ENCODE peak calls at places on chromosomes 12 and 14, in seven cellular contexts. L, Q, E, P, J, Y and U are unnamed samples.

GRCh38 chr12:52052471-52053186 is 1.4 kb downstream of the NR4A1 start:
- DNase-seq in L (no peak), Q (peak; percentile 30), E (peak; percentile 35), P (peak; percentile 76), J (peak; percentile 58), Y (no peak), U (no peak)

GRCh38 chr12:129080821-129081220 is 227.5 kb downstream of the GLT1D1 start:
- DNase-seq in L (no peak), Q (no peak), E (no peak), P (no peak), J (no peak), Y (no peak), U (no peak)

GRCh38 chr14:68039593-68039992 is 220.0 kb downstream of the RAD51B start:
- DNase-seq in L (no peak), Q (no peak), E (no peak), P (no peak), J (no peak), Y (no peak), U (no peak)

GRCh38 chr12:13442457-13442856 is 245.9 kb downstream of the EMP1 start:
- DNase-seq in L (no peak), Q (no peak), E (no peak), P (no peak), J (no peak), Y (no peak), U (no peak)

GRCh38 chr14:104868060-104868740 is 3.1 kb downstream of the CEP170B start:
- DNase-seq in L (no peak), Q (no peak), E (peak; percentile 13), P (no peak), J (peak; percentile 65), Y (no peak), U (no peak)

GRCh38 chr12:19030180-19030579 is 99.4 kb upstream of the PLEKHA5 start:
- DNase-seq in L (no peak), Q (no peak), E (no peak), P (no peak), J (no peak), Y (no peak), U (no peak)

GRCh38 chr12:5172886-5173285 is 129.2 kb downstream of the KCNA5 start:
- DNase-seq in L (no peak), Q (no peak), E (no peak), P (no peak), J (no peak), Y (no peak), U (no peak)

GRCh38 chr12:2688381-2688881 is 106.3 kb upstream of the FKBP4 start:
- DNase-seq in L (no peak), Q (no peak), E (no peak), P (no peak), J (no peak), Y (no peak), U (peak; percentile 59)

GRCh38 chr14:32469388-32470160 is 140.5 kb downstream of the AKAP6 start:
- DNase-seq in L (no peak), Q (peak; percentile 60), E (no peak), P (no peak), J (no peak), Y (no peak), U (no peak)

GRCh38 chr14:36713960-36714703 is 52.5 kb downstream of the PAX9 start:
- DNase-seq in L (no peak), Q (no peak), E (no peak), P (no peak), J (no peak), Y (no peak), U (no peak)

GRCh38 chr12:116662612-116663144 is 75.2 kb downstream of the SPRING1 start:
- DNase-seq in L (no peak), Q (peak; percentile 24), E (no peak), P (peak; percentile 55), J (no peak), Y (no peak), U (no peak)

GRCh38 chr12:64088431-64089349 is 133.4 kb downstream of the KICS2 start:
- DNase-seq in L (no peak), Q (peak; percentile 75), E (peak; percentile 49), P (peak; percentile 76), J (no peak), Y (peak; percentile 48), U (peak; percentile 74)

GRCh38 chr14:68263563-68264350 is 444.2 kb downstream of the RAD51B start:
- DNase-seq in L (no peak), Q (no peak), E (no peak), P (no peak), J (no peak), Y (no peak), U (no peak)

GRCh38 chr12:30417697-30418231 is 277.9 kb downstream of the IPO8 start:
- DNase-seq in L (no peak), Q (no peak), E (no peak), P (no peak), J (no peak), Y (peak; percentile 13), U (no peak)

GRCh38 chr12:114013601-114014345 is 47.6 kb upstream of the RBM19 start:
- DNase-seq in L (no peak), Q (peak; percentile 86), E (no peak), P (no peak), J (no peak), Y (no peak), U (no peak)

GRCh38 chr12:51246254-51246853 is 7.7 kb downstream of the DAZAP2 start:
- DNase-seq in L (no peak), Q (no peak), E (no peak), P (no peak), J (no peak), Y (no peak), U (no peak)

GRCh38 chr12:28550757-28551381 is 360.6 kb downstream of the CCDC91 start:
- DNase-seq in L (no peak), Q (no peak), E (no peak), P (no peak), J (no peak), Y (no peak), U (no peak)

GRCh38 chr12:66132408-66132807 is 1.9 kb upstream of the LLPH start:
- DNase-seq in L (no peak), Q (peak; percentile 53), E (no peak), P (no peak), J (no peak), Y (no peak), U (no peak)

GRCh38 chr12:69884386-69884785 is 59.4 kb downstream of the MYRFL start:
- DNase-seq in L (no peak), Q (no peak), E (no peak), P (no peak), J (no peak), Y (no peak), U (no peak)

GRCh38 chr12:61272441-61272840 is 987.8 kb upstream of the USP15 start:
- DNase-seq in L (no peak), Q (no peak), E (no peak), P (no peak), J (no peak), Y (no peak), U (no peak)

GRCh38 chr14:94062344-94062904 is 18.6 kb downstream of the DDX24 start:
- DNase-seq in L (no peak), Q (no peak), E (no peak), P (no peak), J (no peak), Y (no peak), U (no peak)

GRCh38 chr12:59452259-59452658 is 143.6 kb upstream of the SLC16A7 start:
- DNase-seq in L (no peak), Q (no peak), E (no peak), P (no peak), J (no peak), Y (no peak), U (no peak)

GRCh38 chr14:52077261-52077984 is 8.6 kb upstream of the NID2 start:
- DNase-seq in L (no peak), Q (no peak), E (no peak), P (no peak), J (no peak), Y (no peak), U (no peak)

DNA sequence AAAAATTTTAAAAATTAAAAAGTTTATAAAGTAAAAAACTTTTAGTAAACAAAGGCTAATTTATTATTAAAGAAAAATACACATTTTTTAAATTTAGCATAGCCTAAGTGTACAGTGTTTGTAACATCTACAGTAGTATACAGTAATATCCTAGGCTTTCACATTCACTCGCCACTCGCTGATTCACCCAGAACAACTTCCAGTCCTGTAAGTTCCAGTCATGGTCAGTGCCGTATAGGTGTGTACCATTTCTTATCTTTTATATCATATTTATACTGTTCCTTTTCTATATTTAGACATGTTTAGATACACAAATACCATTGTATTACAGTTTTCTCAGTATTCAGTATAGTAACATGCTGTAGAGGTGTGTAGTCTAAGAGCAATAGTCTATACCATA is 28.9 kb downstream of the HEATR5A start:
- DNase-seq in L (no peak), Q (no peak), E (no peak), P (no peak), J (no peak), Y (no peak), U (no peak)
- TF ChIP-seq CTCF in L (no peak), Q (no peak), E (no peak), P (no peak), J (no peak), Y (no peak), U (no peak)

DNA sequence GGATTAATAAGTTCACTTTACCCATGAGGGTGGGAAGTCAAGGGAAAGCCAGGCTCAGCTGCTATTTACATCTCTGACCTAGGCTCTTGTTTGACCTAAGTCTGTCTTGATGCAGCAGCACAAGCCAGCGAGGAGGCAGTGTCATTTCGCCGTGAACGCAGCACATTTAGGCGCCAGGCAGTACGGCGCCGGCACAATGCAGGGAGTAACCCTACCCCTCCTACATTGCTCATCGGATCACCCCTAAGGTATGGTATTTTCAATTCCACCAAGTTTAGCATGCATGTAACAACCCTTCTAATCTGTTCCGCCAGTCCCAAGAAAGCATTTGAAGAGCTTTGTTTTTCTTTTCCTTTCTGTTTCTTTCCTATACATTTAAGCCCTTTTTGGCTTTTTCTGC is 81.2 kb downstream of the PCNX1 start:
- DNase-seq in L (no peak), Q (peak; percentile 42), E (no peak), P (no peak), J (no peak), Y (no peak), U (no peak)
- H3K4me3 ChIP-seq in L (peak overlapping the region; percentile 1), Q (no peak overlapping the region), E (no peak overlapping the region), P (no peak overlapping the region), J (no peak overlapping the region), Y (no peak overlapping the region), U (no peak overlapping the region)

DNA sequence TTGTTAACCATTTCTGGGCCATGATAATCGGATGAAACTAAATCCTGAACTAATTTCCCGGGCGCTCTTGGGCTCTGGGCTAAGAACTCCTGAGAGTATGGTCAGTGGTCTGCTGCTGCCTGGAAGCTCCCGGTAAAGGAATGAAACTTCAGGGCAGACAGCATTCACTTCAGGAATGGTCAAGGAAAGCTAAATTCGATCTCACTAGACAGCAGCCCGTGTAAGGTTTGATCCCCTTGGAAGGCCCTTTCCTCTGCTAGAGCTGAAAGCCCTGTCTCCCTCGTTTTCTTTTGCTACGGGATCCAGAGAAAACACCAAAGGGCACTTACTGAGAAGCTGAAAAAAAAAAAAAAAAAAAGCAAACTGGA is 683 bp downstream of the ASB8 start:
- DNase-seq in L (no peak), Q (no peak), E (no peak), P (no peak), J (no peak), Y (no peak), U (no peak)
- H3K27ac ChIP-seq in L (peak overlapping the region; percentile 85), Q (peak overlapping the region; percentile 79), E (peak overlapping the region; percentile 90), P (peak overlapping the region; percentile 88), J (no peak overlapping the region), Y (peak overlapping the region; percentile 84), U (peak overlapping the region; percentile 94)

DNA sequence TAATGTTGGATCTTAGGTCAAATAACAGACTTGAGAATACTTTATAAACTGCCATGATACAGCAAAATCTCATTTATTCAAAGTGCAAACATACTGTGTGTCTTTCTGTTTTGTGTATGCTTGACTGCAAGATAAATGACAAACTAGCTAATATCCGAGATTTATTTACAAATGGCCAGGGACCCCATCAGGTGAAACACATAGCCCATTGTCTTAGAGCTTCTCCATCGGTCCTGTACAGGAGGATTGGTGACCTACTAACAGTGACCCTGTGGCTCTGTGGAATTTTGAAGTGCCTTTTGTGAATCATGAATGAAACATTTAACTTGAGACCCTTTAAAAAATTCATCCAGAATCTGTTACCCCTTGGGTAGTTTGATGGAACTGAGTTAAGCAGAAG is 27.1 kb downstream of the SLC25A29 start:
- DNase-seq in L (no peak), Q (no peak), E (no peak), P (no peak), J (no peak), Y (no peak), U (no peak)
- TF ChIP-seq CTCF in L (no peak), Q (no peak), E (no peak), P (no peak), J (no peak), Y (no peak), U (no peak)